ENCODE peak calls at places on chromosomes 12 and 14, in six cellular contexts. E, M, S, N, U and D are unnamed samples. For H3K27me3, the result is how much of the 10 kb centered on the place peaks cover.

GRCh38 chr12:120015313-120015712 is 26.3 kb downstream of the BICDL1 start:
- DNase-seq in S (no peak), M (no peak), N (no peak), U (no peak), E (no peak), D (no peak)

GRCh38 chr12:109386079-109386473 is 38.4 kb downstream of the MYO1H start:
- DNase-seq in U (no peak), N (no peak), M (no peak), S (no peak), E (no peak), D (no peak)

GRCh38 chr12:106910202-106910601 is 45.5 kb upstream of the TMEM263 start:
- DNase-seq in M (no peak), E (no peak), S (no peak), N (no peak), U (no peak), D (no peak)

GRCh38 chr14:36580856-36581831 is 1.3 kb downstream of the NKX2-8 start:
- DNase-seq in U (no peak), E (peak), N (peak), S (no peak), M (no peak), D (peak)

GRCh38 chr12:3231399-3231876 is 154.3 kb downstream of the TSPAN9 start:
- DNase-seq in M (peak), U (no peak), E (no peak), N (no peak), S (no peak), D (no peak)

GRCh38 chr12:102169922-102170698 is 27.5 kb downstream of the PMCH start:
- DNase-seq in M (no peak), E (peak), S (no peak), N (peak), U (peak), D (peak)

GRCh38 chr12:77402726-77403125 is 337.4 kb upstream of the E2F7 start:
- DNase-seq in U (no peak), E (peak), S (no peak), N (peak), M (no peak), D (peak)

GRCh38 chr12:53985358-53985899 is 483 bp downstream of the HOXC10 start:
- DNase-seq in N (peak), M (peak), U (no peak), S (no peak), E (no peak), D (no peak)

GRCh38 chr12:127118251-127118650 is 1148.7 kb upstream of the TMEM132C start:
- DNase-seq in M (no peak), N (no peak), S (no peak), E (no peak), U (no peak), D (no peak)

GRCh38 chr14:104989236-104989950 is 3.8 kb downstream of the CLBA1 start:
- DNase-seq in E (no peak), N (no peak), U (no peak), M (no peak), S (no peak), D (no peak)

GRCh38 chr14:103385994-103386491 is 828 bp downstream of the MARK3 start:
- DNase-seq in E (no peak), N (peak), S (no peak), M (peak), U (peak), D (no peak)

GRCh38 chr14:98210045-98210678 is 1061.8 kb downstream of the BCL11B start:
- DNase-seq in M (no peak), E (no peak), U (peak), S (no peak), N (no peak), D (no peak)

GRCh38 chr12:108635201-108635996 is 1.7 kb upstream of the SELPLG start:
- DNase-seq in M (no peak), U (peak), S (no peak), N (no peak), E (no peak), D (no peak)

GRCh38 chr14:91396959-91397815 is 20.4 kb downstream of the CCDC88C start:
- DNase-seq in M (no peak), E (no peak), N (no peak), U (peak), S (no peak), D (peak)

GRCh38 chr14:50082784-50083466 is 33.4 kb downstream of the VCPKMT start:
- DNase-seq in E (peak), M (no peak), N (no peak), U (peak), S (no peak), D (peak)

GRCh38 chr12:122491991-122492390 is 8.7 kb downstream of the ZCCHC8 start:
- DNase-seq in U (no peak), E (no peak), N (no peak), S (no peak), M (no peak), D (no peak)

GRCh38 chr14:94584591-94585280 is 3.5 kb downstream of the SERPINA5 start:
- DNase-seq in N (no peak), M (no peak), E (no peak), U (no peak), S (no peak), D (no peak)

DNA sequence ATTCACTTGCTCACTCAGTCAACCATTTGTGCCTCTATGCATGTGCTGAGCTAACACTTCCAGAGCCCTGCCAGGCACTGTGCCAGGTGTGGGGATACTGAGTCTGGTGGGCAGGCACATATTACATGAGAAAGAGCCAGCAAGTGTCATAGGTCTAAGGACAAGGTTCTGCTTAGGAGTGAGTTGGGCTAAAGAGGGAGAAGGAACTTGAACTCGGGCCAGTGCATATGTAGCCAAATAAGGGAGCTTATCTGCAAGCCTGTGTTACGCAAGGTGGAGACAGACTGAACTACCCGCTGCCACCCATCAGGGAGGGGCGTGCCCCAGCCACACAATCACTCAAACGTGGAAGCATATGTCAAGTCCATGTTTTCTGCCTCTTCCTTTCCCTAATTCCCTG is 140.0 kb upstream of the NOS1 start:
- DNase-seq in S (no peak), M (peak), N (no peak), U (no peak), E (no peak), D (no peak)
- H3K27me3 ChIP-seq in S (under half), M (under half), N (under half), U (under half), E (under half), D (under half)

GRCh38 chr14:60637490-60638452 is 11.5 kb downstream of the SIX1 start:
- DNase-seq in M (peak), U (no peak), N (peak), E (peak), S (no peak), D (peak)
- H3K4me3 ChIP-seq in M (peak), U (no peak), N (peak), E (peak), S (peak), D (peak)

GRCh38 chr14:28762949-28763313 is 3.7 kb upstream of the FOXG1 start:
- DNase-seq in S (no peak), E (no peak), M (no peak), N (no peak), U (no peak), D (no peak)
- H3K27me3 ChIP-seq in S (half or more), E (half or more), M (half or more), N (half or more), U (under half), D (half or more)

GRCh38 chr12:47078086-47078395 is 1.4 kb upstream of the PCED1B start:
- DNase-seq in S (no peak), E (no peak), N (no peak), U (no peak), M (no peak), D (no peak)
- H3K4me3 ChIP-seq in S (peak), E (peak), N (peak), U (no peak), M (no peak), D (peak)